ENCODE peak calls at places on chromosomes 1 and 21, in eight cellular contexts. B, D, L, N, S, Q, V and X are unnamed samples.

GRCh38 chr1:243790404-243790803 is 59.6 kb downstream of the AKT3 start:
- DNase-seq in V (no peak), N (no peak), Q (no peak), B (no peak), L (no peak), D (no peak), S (no peak), X (no peak)

GRCh38 chr1:62686822-62687221 is 1.4 kb downstream of the DOCK7 start:
- DNase-seq in N (no peak), L (no peak), Q (no peak), V (no peak), S (no peak), B (no peak), D (no peak), X (no peak)

GRCh38 chr1:26548841-26549240 is 19.3 kb downstream of the RPS6KA1 start:
- DNase-seq in S (no peak), N (no peak), V (no peak), B (no peak), Q (no peak), D (no peak), L (no peak), X (no peak)

GRCh38 chr1:214296860-214297699 is 16.1 kb downstream of the SMYD2 start:
- DNase-seq in V (no peak), L (no peak), S (no peak), Q (peak; percentile 93), D (no peak), N (peak; percentile 74), B (no peak), X (no peak)

GRCh38 chr1:20555758-20556120 is 3.4 kb downstream of the FAM43B start:
- DNase-seq in D (no peak), Q (no peak), B (no peak), N (no peak), L (no peak), V (no peak), S (no peak), X (no peak)

GRCh38 chr1:8510041-8510823 is 192.3 kb downstream of the SLC45A1 start:
- DNase-seq in B (no peak), L (no peak), N (no peak), D (peak; percentile 68), V (no peak), S (no peak), Q (no peak), X (no peak)

GRCh38 chr1:12006167-12006921 is 13.0 kb upstream of the MIIP start:
- DNase-seq in B (no peak), L (no peak), Q (no peak), N (no peak), V (no peak), D (no peak), S (no peak), X (no peak)

GRCh38 chr21:25708467-25709065 is 26.1 kb downstream of the ATP5PF start:
- DNase-seq in B (no peak), Q (peak; percentile 55), S (no peak), L (peak; percentile 23), N (peak; percentile 58), D (peak; percentile 69), V (peak; percentile 13), X (no peak)

GRCh38 chr1:220511183-220511582 is 16.8 kb upstream of the MARK1 start:
- DNase-seq in D (no peak), V (no peak), N (no peak), B (no peak), S (no peak), L (no peak), Q (peak; percentile 62), X (no peak)

GRCh38 chr1:229148041-229148671 is 122.8 kb upstream of the RAB4A start:
- DNase-seq in D (no peak), V (no peak), B (peak; percentile 63), L (no peak), Q (no peak), N (no peak), S (no peak), X (peak; percentile 65)

GRCh38 chr1:844472-845026 is 79.2 kb upstream of the SAMD11 start:
- DNase-seq in L (no peak), D (peak; percentile 48), S (no peak), N (no peak), B (no peak), V (peak; percentile 21), Q (no peak), X (no peak)

GRCh38 chr1:8078176-8078671 is 52.1 kb upstream of the ERRFI1 start:
- DNase-seq in V (no peak), Q (peak; percentile 95), B (no peak), N (peak; percentile 78), L (no peak), S (no peak), D (no peak), X (no peak)

GRCh38 chr1:14723401-14723800 is 124.9 kb downstream of the KAZN start:
- DNase-seq in L (no peak), D (no peak), S (no peak), Q (no peak), B (no peak), N (no peak), V (no peak), X (no peak)

GRCh38 chr1:98991127-98992003 is 13.3 kb downstream of the PLPPR5 start:
- DNase-seq in N (peak; percentile 78), S (no peak), V (no peak), B (no peak), D (peak; percentile 50), Q (peak; percentile 76), L (no peak), X (no peak)

GRCh38 chr1:17355898-17356297 is 16.1 kb upstream of the PADI6 start:
- DNase-seq in Q (no peak), N (no peak), L (no peak), S (peak; percentile 80), D (peak; percentile 65), V (no peak), B (no peak), X (no peak)

GRCh38 chr21:15592271-15592860 is 137.4 kb upstream of the USP25 start:
- DNase-seq in V (peak; percentile 10), B (peak; percentile 3), N (peak; percentile 35), Q (peak; percentile 36), S (no peak), L (no peak), D (no peak), X (no peak)

GRCh38 chr1:182603646-182604127 is 502 bp downstream of the RGS16 start:
- DNase-seq in D (peak; percentile 45), S (no peak), Q (no peak), B (no peak), V (no peak), N (peak; percentile 40), L (no peak), X (no peak)

GRCh38 chr1:61284226-61284854 is 202.0 kb downstream of the NFIA start:
- DNase-seq in S (no peak), N (no peak), L (no peak), V (no peak), Q (no peak), D (no peak), B (no peak), X (no peak)

GRCh38 chr1:179083031-179083345 is 1.1 kb downstream of the TOR3A start:
- DNase-seq in S (no peak), Q (peak; percentile 43), L (peak; percentile 61), D (peak; percentile 55), N (no peak), V (peak; percentile 30), B (no peak), X (no peak)

GRCh38 chr1:10152709-10153284 is 57.6 kb upstream of the KIF1B start:
- DNase-seq in V (no peak), S (peak; percentile 76), Q (peak; percentile 60), L (peak; percentile 15), B (peak; percentile 36), D (peak; percentile 63), N (peak; percentile 16), X (peak; percentile 19)

GRCh38 chr1:209869242-209870149 is 41.7 kb downstream of the UTP25 start:
- DNase-seq in D (no peak), Q (no peak), L (no peak), V (no peak), B (no peak), N (no peak), S (no peak), X (no peak)